ENCODE peak calls at places on chromosomes 2 and 18, in five cellular contexts. One of them, this sample, is unnamed.

GRCh38 chr2:233386382-233387041 is 32.2 kb downstream of the DGKD start:
- DNase-seq in Peyer's patch: no peak
- DNase-seq in sigmoid colon: no peak
- DNase-seq in heart right ventricle: no peak
- DNase-seq in right cardiac atrium: peak; percentile 78
- DNase-seq in this sample: no peak

GRCh38 chr2:121236101-121236640 is 48.8 kb downstream of the TFCP2L1 start:
- DNase-seq in Peyer's patch: no peak
- DNase-seq in sigmoid colon: no peak
- DNase-seq in heart right ventricle: no peak
- DNase-seq in right cardiac atrium: no peak
- DNase-seq in this sample: no peak

GRCh38 chr2:7430869-7431641 is 513.8 kb downstream of the RNF144A start:
- DNase-seq in Peyer's patch: peak; percentile 32
- DNase-seq in sigmoid colon: no peak
- DNase-seq in heart right ventricle: peak; percentile 29
- DNase-seq in right cardiac atrium: peak; percentile 84
- DNase-seq in this sample: peak; percentile 75

GRCh38 chr18:35041752-35042379 is 653 bp downstream of the MAPRE2 start:
- DNase-seq in Peyer's patch: no peak
- DNase-seq in sigmoid colon: no peak
- DNase-seq in heart right ventricle: no peak
- DNase-seq in right cardiac atrium: no peak
- DNase-seq in this sample: no peak

GRCh38 chr2:145356046-145356445 is 836.1 kb upstream of the ZEB2 start:
- DNase-seq in Peyer's patch: no peak
- DNase-seq in sigmoid colon: no peak
- DNase-seq in heart right ventricle: no peak
- DNase-seq in right cardiac atrium: no peak
- DNase-seq in this sample: no peak

GRCh38 chr2:25794544-25795276 is 83.6 kb downstream of the ASXL2 start:
- DNase-seq in Peyer's patch: no peak
- DNase-seq in sigmoid colon: no peak
- DNase-seq in heart right ventricle: no peak
- DNase-seq in right cardiac atrium: no peak
- DNase-seq in this sample: no peak

GRCh38 chr2:218877331-218877730 is 3.3 kb upstream of the WNT10A start:
- DNase-seq in Peyer's patch: no peak
- DNase-seq in sigmoid colon: no peak
- DNase-seq in heart right ventricle: no peak
- DNase-seq in right cardiac atrium: no peak
- DNase-seq in this sample: no peak

GRCh38 chr2:172242968-172243367 is 140.3 kb upstream of the DLX2 start:
- DNase-seq in Peyer's patch: no peak
- DNase-seq in sigmoid colon: no peak
- DNase-seq in heart right ventricle: no peak
- DNase-seq in right cardiac atrium: no peak
- DNase-seq in this sample: no peak

GRCh38 chr2:58930541-58930940 is 689.4 kb upstream of the FANCL start:
- DNase-seq in Peyer's patch: no peak
- DNase-seq in sigmoid colon: no peak
- DNase-seq in heart right ventricle: no peak
- DNase-seq in right cardiac atrium: no peak
- DNase-seq in this sample: no peak

GRCh38 chr2:148645925-148646559 is 1.5 kb downstream of the EPC2 start:
- DNase-seq in Peyer's patch: peak; percentile 71
- DNase-seq in sigmoid colon: peak; percentile 66
- DNase-seq in heart right ventricle: peak; percentile 30
- DNase-seq in right cardiac atrium: no peak
- DNase-seq in this sample: peak; percentile 43

GRCh38 chr2:219126555-219126954 is 34.1 kb downstream of the NHEJ1 start:
- DNase-seq in Peyer's patch: no peak
- DNase-seq in sigmoid colon: no peak
- DNase-seq in heart right ventricle: no peak
- DNase-seq in right cardiac atrium: no peak
- DNase-seq in this sample: no peak

GRCh38 chr18:71209944-71210343 is 921.1 kb downstream of the SOCS6 start:
- DNase-seq in Peyer's patch: no peak
- DNase-seq in sigmoid colon: no peak
- DNase-seq in heart right ventricle: no peak
- DNase-seq in right cardiac atrium: no peak
- DNase-seq in this sample: no peak

GRCh38 chr2:54599914-54600313 is 123.5 kb upstream of the EML6 start:
- DNase-seq in Peyer's patch: no peak
- DNase-seq in sigmoid colon: peak; percentile 74
- DNase-seq in heart right ventricle: peak; percentile 74
- DNase-seq in right cardiac atrium: peak; percentile 72
- DNase-seq in this sample: peak; percentile 86

GRCh38 chr2:74047152-74047551 is 62.4 kb downstream of the TET3 start:
- DNase-seq in Peyer's patch: no peak
- DNase-seq in sigmoid colon: no peak
- DNase-seq in heart right ventricle: no peak
- DNase-seq in right cardiac atrium: no peak
- DNase-seq in this sample: no peak

GRCh38 chr2:159351977-159352376 is 65.5 kb upstream of the WDSUB1 start:
- DNase-seq in Peyer's patch: no peak
- DNase-seq in sigmoid colon: no peak
- DNase-seq in heart right ventricle: no peak
- DNase-seq in right cardiac atrium: no peak
- DNase-seq in this sample: no peak

GRCh38 chr2:192230864-192231453 is 36.2 kb upstream of the TMEFF2 start:
- DNase-seq in Peyer's patch: no peak
- DNase-seq in sigmoid colon: no peak
- DNase-seq in heart right ventricle: no peak
- DNase-seq in right cardiac atrium: no peak
- DNase-seq in this sample: no peak

GRCh38 chr2:175626796-175627195 is 375.3 kb downstream of the LNPK start:
- DNase-seq in Peyer's patch: no peak
- DNase-seq in sigmoid colon: no peak
- DNase-seq in heart right ventricle: no peak
- DNase-seq in right cardiac atrium: no peak
- DNase-seq in this sample: no peak

GRCh38 chr18:13394794-13395193 is 176.2 kb downstream of the LDLRAD4 start:
- DNase-seq in Peyer's patch: no peak
- DNase-seq in sigmoid colon: no peak
- DNase-seq in heart right ventricle: no peak
- DNase-seq in right cardiac atrium: no peak
- DNase-seq in this sample: no peak

GRCh38 chr2:147572622-147573021 is 272.2 kb upstream of the ACVR2A start:
- DNase-seq in Peyer's patch: no peak
- DNase-seq in sigmoid colon: no peak
- DNase-seq in heart right ventricle: no peak
- DNase-seq in right cardiac atrium: no peak
- DNase-seq in this sample: no peak

GRCh38 chr2:213119061-213119809 is 32.2 kb downstream of the IKZF2 start:
- DNase-seq in Peyer's patch: peak; percentile 16
- DNase-seq in sigmoid colon: no peak
- DNase-seq in heart right ventricle: no peak
- DNase-seq in right cardiac atrium: no peak
- DNase-seq in this sample: no peak

GRCh38 chr2:174688079-174688478 is 76.2 kb downstream of the CHRNA1 start:
- DNase-seq in Peyer's patch: no peak
- DNase-seq in sigmoid colon: no peak
- DNase-seq in heart right ventricle: no peak
- DNase-seq in right cardiac atrium: no peak
- DNase-seq in this sample: no peak

GRCh38 chr2:216925632-216926366 is 65.9 kb upstream of the TNP1 start:
- DNase-seq in Peyer's patch: no peak
- DNase-seq in sigmoid colon: no peak
- DNase-seq in heart right ventricle: no peak
- DNase-seq in right cardiac atrium: no peak
- DNase-seq in this sample: no peak

GRCh38 chr2:235541016-235541415 is 47.2 kb downstream of the AGAP1 start:
- DNase-seq in Peyer's patch: no peak
- DNase-seq in sigmoid colon: no peak
- DNase-seq in heart right ventricle: no peak
- DNase-seq in right cardiac atrium: no peak
- DNase-seq in this sample: no peak

GRCh38 chr2:206084468-206084869 is 1.5 kb downstream of the INO80D start:
- DNase-seq in Peyer's patch: peak; percentile 32
- DNase-seq in sigmoid colon: peak; percentile 91
- DNase-seq in heart right ventricle: peak; percentile 84
- DNase-seq in right cardiac atrium: peak; percentile 75
- DNase-seq in this sample: peak; percentile 74

GRCh38 chr2:181858600-181858999 is 32.9 kb upstream of the ITPRID2 start:
- DNase-seq in Peyer's patch: no peak
- DNase-seq in sigmoid colon: no peak
- DNase-seq in heart right ventricle: no peak
- DNase-seq in right cardiac atrium: no peak
- DNase-seq in this sample: no peak

GRCh38 chr2:11540148-11540995 is 6.5 kb downstream of the GREB1 start:
- DNase-seq in Peyer's patch: no peak
- DNase-seq in sigmoid colon: no peak
- DNase-seq in heart right ventricle: no peak
- DNase-seq in right cardiac atrium: peak; percentile 71
- DNase-seq in this sample: peak; percentile 15

GRCh38 chr2:98157557-98157956 is 70.6 kb downstream of the VWA3B start:
- DNase-seq in Peyer's patch: no peak
- DNase-seq in sigmoid colon: no peak
- DNase-seq in heart right ventricle: no peak
- DNase-seq in right cardiac atrium: no peak
- DNase-seq in this sample: no peak

GRCh38 chr2:157229572-157229971 is 27.9 kb upstream of the GALNT5 start:
- DNase-seq in Peyer's patch: no peak
- DNase-seq in sigmoid colon: no peak
- DNase-seq in heart right ventricle: no peak
- DNase-seq in right cardiac atrium: no peak
- DNase-seq in this sample: no peak

GRCh38 chr2:6957031-6957714 is 40.0 kb downstream of the RNF144A start:
- DNase-seq in Peyer's patch: no peak
- DNase-seq in sigmoid colon: no peak
- DNase-seq in heart right ventricle: no peak
- DNase-seq in right cardiac atrium: no peak
- DNase-seq in this sample: no peak

GRCh38 chr2:101124684-101125366 is 26.4 kb downstream of the TBC1D8 start:
- DNase-seq in Peyer's patch: no peak
- DNase-seq in sigmoid colon: peak; percentile 85
- DNase-seq in heart right ventricle: peak; percentile 57
- DNase-seq in right cardiac atrium: peak; percentile 85
- DNase-seq in this sample: no peak

GRCh38 chr18:68438983-68439382 is 275.9 kb downstream of the TMX3 start:
- DNase-seq in Peyer's patch: no peak
- DNase-seq in sigmoid colon: no peak
- DNase-seq in heart right ventricle: no peak
- DNase-seq in right cardiac atrium: no peak
- DNase-seq in this sample: no peak

GRCh38 chr2:37215255-37215654 is 16.1 kb downstream of the CEBPZ start:
- DNase-seq in Peyer's patch: no peak
- DNase-seq in sigmoid colon: no peak
- DNase-seq in heart right ventricle: no peak
- DNase-seq in right cardiac atrium: no peak
- DNase-seq in this sample: no peak

GRCh38 chr2:70785137-70785911 is 5.1 kb downstream of the FIGLA start:
- DNase-seq in Peyer's patch: no peak
- DNase-seq in sigmoid colon: no peak
- DNase-seq in heart right ventricle: no peak
- DNase-seq in right cardiac atrium: no peak
- DNase-seq in this sample: no peak
- H3K27me3 ChIP-seq in Peyer's patch: peaks cover 4% of the 10 kb centered on the region
- H3K27me3 ChIP-seq in sigmoid colon: peaks cover 6% of the 10 kb centered on the region
- H3K27me3 ChIP-seq in heart right ventricle: peaks cover 3% of the 10 kb centered on the region
- H3K27me3 ChIP-seq in right cardiac atrium: peaks cover 3% of the 10 kb centered on the region
- H3K27me3 ChIP-seq in this sample: peaks cover 29% of the 10 kb centered on the region

GRCh38 chr2:183532514-183532913 is 408.3 kb downstream of the NUP35 start:
- DNase-seq in Peyer's patch: no peak
- DNase-seq in sigmoid colon: no peak
- DNase-seq in heart right ventricle: no peak
- DNase-seq in right cardiac atrium: no peak
- DNase-seq in this sample: no peak
- H3K4me3 ChIP-seq in Peyer's patch: no peak overlapping the region
- H3K4me3 ChIP-seq in sigmoid colon: no peak overlapping the region
- H3K4me3 ChIP-seq in heart right ventricle: no peak overlapping the region
- H3K4me3 ChIP-seq in right cardiac atrium: no peak overlapping the region
- H3K4me3 ChIP-seq in this sample: no peak overlapping the region

GRCh38 chr2:209974566-209974965 is 27.9 kb upstream of the RPE start:
- DNase-seq in Peyer's patch: no peak
- DNase-seq in sigmoid colon: no peak
- DNase-seq in heart right ventricle: no peak
- DNase-seq in right cardiac atrium: no peak
- DNase-seq in this sample: no peak
- H3K27me3 ChIP-seq in Peyer's patch: no peaks in the 10 kb centered on the region
- H3K27me3 ChIP-seq in sigmoid colon: no peaks in the 10 kb centered on the region
- H3K27me3 ChIP-seq in heart right ventricle: no peaks in the 10 kb centered on the region
- H3K27me3 ChIP-seq in right cardiac atrium: no peaks in the 10 kb centered on the region
- H3K27me3 ChIP-seq in this sample: peaks cover 3% of the 10 kb centered on the region

DNA sequence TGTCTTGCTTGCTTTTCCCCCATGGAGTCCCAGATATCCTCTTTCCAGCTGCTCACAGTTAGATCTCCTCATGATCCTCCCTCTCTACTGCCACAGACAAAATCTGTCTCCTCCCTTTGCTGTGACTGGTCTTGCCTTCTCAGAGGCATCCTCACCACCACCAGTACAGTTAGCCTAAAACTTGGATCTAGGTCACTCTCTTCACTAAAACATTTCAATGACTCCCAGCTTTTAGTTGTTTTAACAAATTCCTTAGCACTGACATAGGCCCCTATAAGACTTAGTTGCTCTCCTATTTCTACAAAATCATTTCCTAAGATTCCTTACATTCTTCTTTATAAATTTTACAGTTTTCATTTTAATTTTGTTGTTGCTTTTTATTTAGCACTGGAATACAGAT is 734.2 kb upstream of the CHAC2 start:
- DNase-seq in Peyer's patch: no peak
- DNase-seq in sigmoid colon: no peak
- DNase-seq in heart right ventricle: no peak
- DNase-seq in right cardiac atrium: no peak
- DNase-seq in this sample: no peak
- H3K4me3 ChIP-seq in Peyer's patch: no peak overlapping the region
- H3K4me3 ChIP-seq in sigmoid colon: no peak overlapping the region
- H3K4me3 ChIP-seq in heart right ventricle: no peak overlapping the region
- H3K4me3 ChIP-seq in right cardiac atrium: no peak overlapping the region
- H3K4me3 ChIP-seq in this sample: no peak overlapping the region

DNA sequence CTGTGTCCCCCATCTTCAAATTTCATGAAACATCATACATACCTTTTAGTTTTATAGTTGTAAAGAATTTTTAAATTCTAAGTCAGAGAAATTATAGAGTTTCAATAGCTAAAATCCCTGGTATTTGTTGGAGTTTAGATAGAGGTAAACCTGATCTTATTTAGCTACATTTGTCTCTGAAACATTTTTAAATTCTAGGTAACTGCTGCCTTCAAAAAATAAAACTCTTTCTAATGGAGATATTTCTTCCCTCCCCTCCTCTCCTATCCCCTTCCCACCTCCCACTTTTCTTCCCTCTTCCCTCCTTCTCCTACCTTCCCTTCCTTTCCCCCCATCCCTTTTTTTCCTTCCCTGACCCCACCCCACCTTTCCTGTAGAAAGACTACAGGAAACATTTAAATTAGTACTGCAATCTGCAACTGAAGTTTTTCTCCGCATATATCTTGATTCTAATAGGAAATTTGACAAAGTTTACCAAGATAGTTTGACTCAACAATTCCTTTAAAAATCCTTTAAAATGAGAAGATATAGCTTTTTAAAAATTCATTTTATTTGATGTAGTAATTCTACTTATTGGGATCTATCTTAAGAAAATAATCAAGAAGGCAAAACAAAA is 4.1 kb downstream of the TACR1 start:
- DNase-seq in Peyer's patch: no peak
- DNase-seq in sigmoid colon: no peak
- DNase-seq in heart right ventricle: no peak
- DNase-seq in right cardiac atrium: no peak
- DNase-seq in this sample: no peak
- H3K27me3 ChIP-seq in Peyer's patch: no peaks in the 10 kb centered on the region
- H3K27me3 ChIP-seq in sigmoid colon: no peaks in the 10 kb centered on the region
- H3K27me3 ChIP-seq in heart right ventricle: no peaks in the 10 kb centered on the region
- H3K27me3 ChIP-seq in right cardiac atrium: peaks cover 3% of the 10 kb centered on the region
- H3K27me3 ChIP-seq in this sample: no peaks in the 10 kb centered on the region

GRCh38 chr2:62200291-62200841 is 4.5 kb downstream of the B3GNT2 start:
- DNase-seq in Peyer's patch: no peak
- DNase-seq in sigmoid colon: no peak
- DNase-seq in heart right ventricle: no peak
- DNase-seq in right cardiac atrium: no peak
- DNase-seq in this sample: no peak
- H3K4me3 ChIP-seq in Peyer's patch: no peak overlapping the region
- H3K4me3 ChIP-seq in sigmoid colon: no peak overlapping the region
- H3K4me3 ChIP-seq in heart right ventricle: no peak overlapping the region
- H3K4me3 ChIP-seq in right cardiac atrium: no peak overlapping the region
- H3K4me3 ChIP-seq in this sample: no peak overlapping the region